ENCODE peak calls at places on chromosomes 2 and 18, in ten cellular contexts. Q, L, P, H, V, C, I, T, K and G are unnamed samples.

GRCh38 chr2:236417150-236417549 is 152.5 kb upstream of the ACKR3 start:
- DNase-seq in T (no peak), Q (no peak), P (no peak), I (no peak), L (no peak), V (no peak), K (no peak), H (no peak), C (no peak), G (no peak)

GRCh38 chr2:1727796-1728474 is 16.4 kb downstream of the PXDN start:
- DNase-seq in P (no peak), T (peak; percentile 46), C (no peak), I (peak; percentile 2), Q (peak; percentile 12), L (no peak), V (no peak), H (no peak), K (no peak), G (no peak)

GRCh38 chr2:175600024-175600831 is 401.8 kb downstream of the LNPK start:
- DNase-seq in I (no peak), H (peak; percentile 46), Q (peak; percentile 27), P (no peak), L (no peak), K (no peak), T (no peak), V (no peak), C (peak; percentile 7), G (no peak)

GRCh38 chr2:168427451-168427850 is 28.6 kb upstream of the CERS6 start:
- DNase-seq in Q (no peak), P (no peak), K (peak; percentile 95), C (no peak), I (no peak), H (no peak), V (no peak), L (no peak), T (no peak), G (peak; percentile 99)

GRCh38 chr18:28269750-28270149 is 92.8 kb upstream of the CDH2 start:
- DNase-seq in V (no peak), T (no peak), C (no peak), P (no peak), K (no peak), Q (no peak), L (no peak), I (no peak), H (no peak), G (no peak)

GRCh38 chr2:200625317-200625716 is 39.5 kb downstream of the AOX1 start:
- DNase-seq in T (no peak), C (no peak), Q (no peak), P (no peak), V (no peak), L (no peak), K (no peak), I (no peak), H (no peak), G (peak; percentile 62)

GRCh38 chr2:187528042-187528441 is 26.2 kb downstream of the TFPI start:
- DNase-seq in C (no peak), H (no peak), Q (no peak), V (no peak), K (no peak), L (no peak), T (no peak), P (no peak), I (no peak), G (no peak)

GRCh38 chr18:26185267-26185666 is 41.0 kb upstream of the TAF4B start:
- DNase-seq in C (no peak), L (no peak), H (no peak), V (no peak), T (no peak), K (no peak), I (no peak), P (peak; percentile 19), Q (no peak), G (peak; percentile 11)

GRCh38 chr2:64212801-64213321 is 68.6 kb upstream of the PELI1 start:
- DNase-seq in V (no peak), K (peak; percentile 79), Q (no peak), C (no peak), I (no peak), L (no peak), H (no peak), T (no peak), P (no peak), G (peak; percentile 94)

GRCh38 chr18:45755936-45756335 is 32.0 kb downstream of the SLC14A1 start:
- DNase-seq in P (no peak), C (peak; percentile 32), V (peak; percentile 20), L (no peak), T (no peak), K (peak; percentile 63), Q (no peak), I (peak; percentile 92), H (no peak), G (peak; percentile 61)

GRCh38 chr2:6214471-6214870 is 522.3 kb downstream of the SOX11 start:
- DNase-seq in Q (no peak), T (no peak), P (no peak), V (no peak), I (no peak), H (no peak), L (no peak), K (no peak), C (no peak), G (no peak)

GRCh38 chr2:3666613-3666975 is 8.6 kb downstream of the ALLC start:
- DNase-seq in V (peak; percentile 5), L (no peak), H (no peak), P (no peak), C (no peak), I (no peak), K (no peak), Q (no peak), T (no peak), G (no peak)

GRCh38 chr2:64386676-64387075 is 67.3 kb upstream of the LGALSL start:
- DNase-seq in T (no peak), L (no peak), V (no peak), P (no peak), K (no peak), I (no peak), C (no peak), Q (no peak), H (no peak), G (no peak)

GRCh38 chr2:86414996-86415395 is 26.2 kb upstream of the KDM3A start:
- DNase-seq in H (no peak), C (no peak), L (no peak), V (no peak), K (no peak), P (no peak), I (no peak), Q (no peak), T (no peak), G (no peak)

GRCh38 chr18:46554406-46554805 is 102.6 kb downstream of the LOXHD1 start:
- DNase-seq in L (no peak), P (no peak), Q (no peak), K (no peak), T (no peak), H (no peak), V (no peak), I (no peak), C (no peak), G (no peak)

GRCh38 chr2:229920011-229920781 is 1.6 kb downstream of the TRIP12 start:
- DNase-seq in I (no peak), H (no peak), Q (no peak), C (peak; percentile 23), L (peak; percentile 45), P (no peak), V (no peak), T (no peak), K (no peak), G (peak; percentile 41)

GRCh38 chr18:23619388-23619873 is 33.1 kb upstream of the NPC1 start:
- DNase-seq in T (no peak), Q (peak; percentile 23), P (no peak), H (peak; percentile 55), C (peak; percentile 29), V (no peak), K (no peak), I (no peak), L (no peak), G (peak; percentile 52)

GRCh38 chr2:225670111-225670974 is 270.8 kb downstream of the NYAP2 start:
- DNase-seq in L (no peak), C (no peak), K (peak; percentile 2), Q (no peak), T (no peak), I (no peak), P (peak; percentile 16), H (peak; percentile 49), V (no peak), G (peak; percentile 79)
- TF ChIP-seq CTCF in L (peak; percentile 46), C (peak; percentile 43), K (no peak), Q (peak; percentile 54), T (peak; percentile 34), I (no peak), P (peak; percentile 82), H (peak; percentile 41), V (no peak), G (peak; percentile 44)

GRCh38 chr2:105455488-105455991 is 56.7 kb upstream of the FHL2 start:
- DNase-seq in L (no peak), T (no peak), V (no peak), P (peak; percentile 77), I (no peak), K (peak; percentile 99), Q (peak; percentile 67), H (no peak), C (peak; percentile 38), G (peak; percentile 98)
- H3K4me3 ChIP-seq in L (no peak overlapping the region), T (no peak overlapping the region), V (no peak overlapping the region), P (peak overlapping the region; percentile 19), I (no peak overlapping the region), K (no peak overlapping the region), Q (no peak overlapping the region), H (no peak overlapping the region), C (no peak overlapping the region), G (no peak overlapping the region)

GRCh38 chr18:48667276-48668254 is 128.7 kb downstream of the CTIF start:
- DNase-seq in K (no peak), Q (no peak), L (peak; percentile 17), C (no peak), H (peak; percentile 41), I (no peak), P (no peak), T (no peak), V (no peak), G (peak; percentile 38)
- TF ChIP-seq CTCF in K (peak; percentile 72), Q (peak; percentile 7), L (no peak), C (no peak), H (peak; percentile 28), I (no peak), P (peak; percentile 10), T (no peak), V (no peak), G (peak; percentile 58)

GRCh38 chr2:74440378-74441110 is 1.2 kb downstream of the RTKN start:
- DNase-seq in P (peak; percentile 100), I (peak; percentile 90), L (peak; percentile 86), H (peak; percentile 95), T (peak; percentile 97), V (peak; percentile 90), C (peak; percentile 91), Q (peak; percentile 89), K (peak; percentile 68), G (peak; percentile 77)
- H3K4me3 ChIP-seq in P (peak overlapping the region; percentile 53), I (peak overlapping the region; percentile 59), L (peak overlapping the region; percentile 32), H (peak overlapping the region; percentile 41), T (peak overlapping the region; percentile 85), V (peak overlapping the region; percentile 76), C (peak overlapping the region; percentile 26), Q (peak overlapping the region; percentile 64), K (peak overlapping the region; percentile 66), G (peak overlapping the region; percentile 68)